ENCODE peak calls at places on chromosome 1, in four cellular contexts. One of them, this sample, is unnamed.

GRCh38 chr1:212669102-212669501 is 30.5 kb downstream of the BATF3 start:
- DNase-seq in activated CD8-positive, alpha-beta memory T cell treated with anti-CD3 and anti-CD28 coated beads for 24 hours: no peak
- DNase-seq in lower leg skin: no peak
- DNase-seq in KBM-7: peak
- DNase-seq in this sample: no peak

GRCh38 chr1:27360159-27361043 is 6.4 kb downstream of the MAP3K6 start:
- DNase-seq in activated CD8-positive, alpha-beta memory T cell treated with anti-CD3 and anti-CD28 coated beads for 24 hours: peak
- DNase-seq in lower leg skin: no peak
- DNase-seq in KBM-7: no peak
- DNase-seq in this sample: no peak

GRCh38 chr1:29514361-29515187 is 278.3 kb downstream of the PTPRU start:
- DNase-seq in activated CD8-positive, alpha-beta memory T cell treated with anti-CD3 and anti-CD28 coated beads for 24 hours: peak
- DNase-seq in lower leg skin: no peak
- DNase-seq in KBM-7: no peak
- DNase-seq in this sample: peak

GRCh38 chr1:222369991-222370910 is 177.7 kb downstream of the HHIPL2 start:
- DNase-seq in activated CD8-positive, alpha-beta memory T cell treated with anti-CD3 and anti-CD28 coated beads for 24 hours: no peak
- DNase-seq in lower leg skin: no peak
- DNase-seq in KBM-7: no peak
- DNase-seq in this sample: no peak

GRCh38 chr1:155003766-155004351 is 1.3 kb downstream of the ZBTB7B start:
- DNase-seq in activated CD8-positive, alpha-beta memory T cell treated with anti-CD3 and anti-CD28 coated beads for 24 hours: no peak
- DNase-seq in lower leg skin: no peak
- DNase-seq in KBM-7: no peak
- DNase-seq in this sample: no peak

GRCh38 chr1:161989801-161990200 is 33.9 kb downstream of the OLFML2B start:
- DNase-seq in activated CD8-positive, alpha-beta memory T cell treated with anti-CD3 and anti-CD28 coated beads for 24 hours: no peak
- DNase-seq in lower leg skin: no peak
- DNase-seq in KBM-7: peak
- DNase-seq in this sample: no peak

GRCh38 chr1:71559880-71560279 is 479.0 kb upstream of the ZRANB2 start:
- DNase-seq in activated CD8-positive, alpha-beta memory T cell treated with anti-CD3 and anti-CD28 coated beads for 24 hours: no peak
- DNase-seq in lower leg skin: no peak
- DNase-seq in KBM-7: no peak
- DNase-seq in this sample: no peak

GRCh38 chr1:185267701-185268100 is 49.3 kb downstream of the IVNS1ABP start:
- DNase-seq in activated CD8-positive, alpha-beta memory T cell treated with anti-CD3 and anti-CD28 coated beads for 24 hours: no peak
- DNase-seq in lower leg skin: no peak
- DNase-seq in KBM-7: no peak
- DNase-seq in this sample: no peak